ENCODE peak calls at places on chromosomes 13 and 19, in four cellular contexts. M is H1, D is NCI-H446 treated with DMSO at 0.1 percent for 48 hours, E is cerebellum. Z is an unnamed sample.

GRCh38 chr19:41362143-41362847 is 1.7 kb downstream of the B9D2 start:
- DNase-seq in M (no peak), D (no peak), E (no peak), Z (no peak)

GRCh38 chr19:34220472-34221063 is 33.8 kb upstream of the GARRE1 start:
- DNase-seq in M (peak), D (peak), E (peak), Z (peak)

GRCh38 chr13:66888698-66889097 is 341.4 kb downstream of the PCDH9 start:
- DNase-seq in M (no peak), D (no peak), E (no peak), Z (no peak)

GRCh38 chr19:17555929-17556813 is 722 bp downstream of the COLGALT1 start:
- DNase-seq in M (peak), D (no peak), E (peak), Z (peak)

GRCh38 chr13:80979035-80979641 is 638.2 kb upstream of the SPRY2 start:
- DNase-seq in M (no peak), D (peak), E (peak), Z (peak)

GRCh38 chr13:94192576-94192975 is 286.9 kb downstream of the DCT start:
- DNase-seq in M (peak), D (no peak), E (no peak), Z (no peak)

GRCh38 chr19:19482785-19483625 is 32.3 kb downstream of the TSSK6 start:
- DNase-seq in M (no peak), D (no peak), E (no peak), Z (no peak)

GRCh38 chr13:87674143-87674772 is 3.1 kb downstream of the SLITRK5 start:
- DNase-seq in M (peak), D (no peak), E (peak), Z (no peak)

GRCh38 chr13:23414682-23415081 is 18.8 kb downstream of the SACS start:
- DNase-seq in M (no peak), D (no peak), E (no peak), Z (no peak)

GRCh38 chr13:51935326-51936171 is 73.8 kb downstream of the CCDC70 start:
- DNase-seq in M (peak), D (no peak), E (no peak), Z (peak)

GRCh38 chr19:21902596-21902995 is 66.6 kb upstream of the ZNF43 start:
- DNase-seq in M (no peak), D (no peak), E (no peak), Z (no peak)

GRCh38 chr13:111609631-111610030 is 289.2 kb downstream of the TEX29 start:
- DNase-seq in M (no peak), D (no peak), E (no peak), Z (no peak)

GRCh38 chr19:5253403-5254110 is 87.1 kb downstream of the PTPRS start:
- DNase-seq in M (no peak), D (no peak), E (peak), Z (peak)

GRCh38 chr13:34405410-34405809 is 536.7 kb upstream of the NBEA start:
- DNase-seq in M (no peak), D (no peak), E (no peak), Z (no peak)

GRCh38 chr13:100434010-100434763 is 154.4 kb downstream of the GGACT start:
- DNase-seq in M (no peak), D (no peak), E (no peak), Z (no peak)

GRCh38 chr13:26019881-26020535 is 31.8 kb downstream of the SHISA2 start:
- DNase-seq in M (peak), D (no peak), E (no peak), Z (no peak)

GRCh38 chr13:99339736-99340392 is 32.7 kb upstream of the GPR183 start:
- DNase-seq in M (peak), D (no peak), E (no peak), Z (no peak)

Z was measured in MV-4-11.